ENCODE peak calls at places on chromosome 3, in eight cellular contexts. One of them, this sample, is unnamed.

GRCh38 chr3:144363856-144364255 is 392.2 kb downstream of the DIPK2A start:
- DNase-seq in endothelial cell of umbilical vein: no peak
- DNase-seq in breast epithelium: no peak
- DNase-seq in stomach: no peak
- DNase-seq in adrenal gland: no peak
- DNase-seq in ovary: no peak
- DNase-seq in K562: no peak
- DNase-seq in lower leg skin: no peak
- DNase-seq in this sample: no peak

GRCh38 chr3:45198264-45199260 is 27.5 kb downstream of the TMEM158 start:
- DNase-seq in endothelial cell of umbilical vein: no peak
- DNase-seq in breast epithelium: no peak
- DNase-seq in stomach: no peak
- DNase-seq in adrenal gland: peak
- DNase-seq in ovary: no peak
- DNase-seq in K562: no peak
- DNase-seq in lower leg skin: no peak
- DNase-seq in this sample: no peak

GRCh38 chr3:150599611-150600297 is 3.4 kb upstream of the SELENOT start:
- DNase-seq in endothelial cell of umbilical vein: peak
- DNase-seq in breast epithelium: no peak
- DNase-seq in stomach: no peak
- DNase-seq in adrenal gland: peak
- DNase-seq in ovary: no peak
- DNase-seq in K562: peak
- DNase-seq in lower leg skin: no peak
- DNase-seq in this sample: peak

GRCh38 chr3:192408721-192409151 is 318.6 kb downstream of the FGF12 start:
- DNase-seq in endothelial cell of umbilical vein: peak
- DNase-seq in breast epithelium: no peak
- DNase-seq in stomach: no peak
- DNase-seq in adrenal gland: peak
- DNase-seq in ovary: no peak
- DNase-seq in K562: no peak
- DNase-seq in lower leg skin: no peak
- DNase-seq in this sample: peak

GRCh38 chr3:3629911-3630310 is 169.3 kb upstream of the LRRN1 start:
- DNase-seq in endothelial cell of umbilical vein: no peak
- DNase-seq in breast epithelium: no peak
- DNase-seq in stomach: no peak
- DNase-seq in adrenal gland: no peak
- DNase-seq in ovary: no peak
- DNase-seq in K562: no peak
- DNase-seq in lower leg skin: no peak
- DNase-seq in this sample: no peak

GRCh38 chr3:48820626-48821324 is 26.9 kb downstream of the PRKAR2A start:
- DNase-seq in endothelial cell of umbilical vein: peak
- DNase-seq in breast epithelium: no peak
- DNase-seq in stomach: no peak
- DNase-seq in adrenal gland: peak
- DNase-seq in ovary: no peak
- DNase-seq in K562: no peak
- DNase-seq in lower leg skin: no peak
- DNase-seq in this sample: no peak

GRCh38 chr3:38455639-38456430 is 2.1 kb downstream of the ACVR2B start:
- DNase-seq in endothelial cell of umbilical vein: no peak
- DNase-seq in breast epithelium: no peak
- DNase-seq in stomach: no peak
- DNase-seq in adrenal gland: peak
- DNase-seq in ovary: peak
- DNase-seq in K562: no peak
- DNase-seq in lower leg skin: no peak
- DNase-seq in this sample: no peak

GRCh38 chr3:111246967-111247760 is 175.5 kb downstream of the NECTIN3 start:
- DNase-seq in endothelial cell of umbilical vein: no peak
- DNase-seq in breast epithelium: no peak
- DNase-seq in stomach: no peak
- DNase-seq in adrenal gland: no peak
- DNase-seq in ovary: no peak
- DNase-seq in K562: no peak
- DNase-seq in lower leg skin: no peak
- DNase-seq in this sample: peak

GRCh38 chr3:25884981-25885380 is 95.1 kb downstream of the OXSM start:
- DNase-seq in endothelial cell of umbilical vein: no peak
- DNase-seq in breast epithelium: no peak
- DNase-seq in stomach: no peak
- DNase-seq in adrenal gland: no peak
- DNase-seq in ovary: no peak
- DNase-seq in K562: no peak
- DNase-seq in lower leg skin: no peak
- DNase-seq in this sample: no peak

GRCh38 chr3:25887907-25888306 is 98.0 kb downstream of the OXSM start:
- DNase-seq in endothelial cell of umbilical vein: no peak
- DNase-seq in breast epithelium: no peak
- DNase-seq in stomach: no peak
- DNase-seq in adrenal gland: no peak
- DNase-seq in ovary: no peak
- DNase-seq in K562: no peak
- DNase-seq in lower leg skin: no peak
- DNase-seq in this sample: no peak

GRCh38 chr3:25889132-25889917 is 99.4 kb downstream of the OXSM start:
- DNase-seq in endothelial cell of umbilical vein: no peak
- DNase-seq in breast epithelium: no peak
- DNase-seq in stomach: no peak
- DNase-seq in adrenal gland: no peak
- DNase-seq in ovary: no peak
- DNase-seq in K562: no peak
- DNase-seq in lower leg skin: no peak
- DNase-seq in this sample: no peak

GRCh38 chr3:25883492-25883891 is 93.6 kb downstream of the OXSM start:
- DNase-seq in endothelial cell of umbilical vein: no peak
- DNase-seq in breast epithelium: no peak
- DNase-seq in stomach: no peak
- DNase-seq in adrenal gland: no peak
- DNase-seq in ovary: no peak
- DNase-seq in K562: no peak
- DNase-seq in lower leg skin: no peak
- DNase-seq in this sample: no peak

DNA sequence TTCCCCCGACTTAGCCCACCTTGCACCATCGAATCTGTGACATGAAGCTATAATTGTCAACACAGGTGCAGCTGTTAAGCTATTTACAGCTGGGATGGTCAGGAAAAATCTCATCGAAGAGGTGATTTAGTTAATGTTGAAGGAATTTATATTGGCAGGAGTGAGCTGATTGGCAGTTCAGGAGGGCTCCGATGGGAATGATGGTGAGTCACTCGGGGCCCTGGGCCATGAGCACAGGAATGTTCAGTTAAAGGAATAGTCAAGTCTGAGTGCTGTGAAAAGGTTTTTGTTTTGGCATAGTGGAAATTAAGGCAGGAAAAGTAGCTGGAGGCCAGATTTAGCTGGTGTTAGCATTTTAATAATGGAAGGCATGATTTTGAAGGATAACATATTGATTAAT is 95.7 kb downstream of the OXSM start:
- DNase-seq in endothelial cell of umbilical vein: no peak
- DNase-seq in breast epithelium: no peak
- DNase-seq in stomach: no peak
- DNase-seq in adrenal gland: no peak
- DNase-seq in ovary: no peak
- DNase-seq in K562: no peak
- DNase-seq in lower leg skin: no peak
- DNase-seq in this sample: peak
- TF ChIP-seq POLR2A in endothelial cell of umbilical vein: no peak
- TF ChIP-seq POLR2A in breast epithelium: no peak
- TF ChIP-seq POLR2A in stomach: no peak
- TF ChIP-seq POLR2A in adrenal gland: no peak
- TF ChIP-seq POLR2A in ovary: no peak
- TF ChIP-seq POLR2A in K562: no peak
- TF ChIP-seq POLR2A in lower leg skin: no peak
- TF ChIP-seq POLR2A in this sample: no peak

GRCh38 chr3:138598534-138598933 is 4.5 kb upstream of the CEP70 start:
- DNase-seq in endothelial cell of umbilical vein: no peak
- DNase-seq in breast epithelium: no peak
- DNase-seq in stomach: no peak
- DNase-seq in adrenal gland: no peak
- DNase-seq in ovary: no peak
- DNase-seq in K562: no peak
- DNase-seq in lower leg skin: no peak
- DNase-seq in this sample: no peak

GRCh38 chr3:138594935-138595259 is 837 bp upstream of the CEP70 start:
- DNase-seq in endothelial cell of umbilical vein: no peak
- DNase-seq in breast epithelium: no peak
- DNase-seq in stomach: no peak
- DNase-seq in adrenal gland: no peak
- DNase-seq in ovary: no peak
- DNase-seq in K562: no peak
- DNase-seq in lower leg skin: no peak
- DNase-seq in this sample: no peak

GRCh38 chr3:138591392-138591791 is 2.7 kb downstream of the CEP70 start:
- DNase-seq in endothelial cell of umbilical vein: no peak
- DNase-seq in breast epithelium: no peak
- DNase-seq in stomach: no peak
- DNase-seq in adrenal gland: no peak
- DNase-seq in ovary: no peak
- DNase-seq in K562: no peak
- DNase-seq in lower leg skin: no peak
- DNase-seq in this sample: no peak

GRCh38 chr3:138593488-138594149 is 441 bp downstream of the CEP70 start:
- DNase-seq in endothelial cell of umbilical vein: no peak
- DNase-seq in breast epithelium: no peak
- DNase-seq in stomach: no peak
- DNase-seq in adrenal gland: no peak
- DNase-seq in ovary: no peak
- DNase-seq in K562: peak
- DNase-seq in lower leg skin: no peak
- DNase-seq in this sample: no peak

DNA sequence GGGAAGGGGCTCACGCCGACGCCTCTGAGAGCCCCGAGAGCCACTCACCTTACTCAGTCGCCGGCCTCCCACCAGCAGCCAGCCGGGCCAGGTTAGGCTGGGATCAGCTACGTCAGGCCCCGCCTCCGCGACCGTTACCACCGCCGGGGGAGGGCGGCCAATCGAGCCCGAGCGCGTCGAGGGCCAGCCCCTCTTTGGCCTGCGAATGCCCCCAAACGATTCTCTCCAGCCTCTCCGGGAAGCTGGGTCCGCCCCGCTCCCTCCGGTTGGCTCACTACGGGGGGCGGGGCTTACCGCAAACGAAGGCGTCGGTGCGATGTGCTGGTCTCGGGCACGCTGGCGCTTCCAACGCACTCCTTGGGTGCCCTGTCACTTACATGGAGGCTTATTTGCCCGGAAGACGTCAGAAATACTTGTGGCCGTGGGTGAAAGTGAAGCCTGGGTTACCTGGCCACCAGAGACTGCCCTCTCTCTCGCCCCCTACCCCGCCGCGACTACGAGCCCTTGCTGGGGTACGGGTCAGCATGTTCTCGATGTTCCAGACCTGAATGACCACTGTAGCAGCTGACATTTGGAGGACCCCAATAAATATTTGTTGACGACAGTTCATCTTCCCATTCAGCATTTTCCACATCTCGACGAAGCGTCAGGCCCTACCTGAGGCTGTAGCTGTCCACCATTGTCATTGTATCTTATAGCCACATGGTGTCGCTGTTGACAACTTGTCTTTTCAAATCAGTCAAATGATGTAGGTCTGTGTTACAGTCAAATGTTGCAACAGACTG is at the start of gene CEP70:
- DNase-seq in endothelial cell of umbilical vein: peak
- DNase-seq in breast epithelium: peak
- DNase-seq in stomach: peak
- DNase-seq in adrenal gland: peak
- DNase-seq in ovary: peak
- DNase-seq in K562: peak
- DNase-seq in lower leg skin: peak
- DNase-seq in this sample: peak
- TF ChIP-seq POLR2A in endothelial cell of umbilical vein: peak
- TF ChIP-seq POLR2A in breast epithelium: peak
- TF ChIP-seq POLR2A in stomach: peak
- TF ChIP-seq POLR2A in adrenal gland: peak
- TF ChIP-seq POLR2A in ovary: peak
- TF ChIP-seq POLR2A in K562: peak
- TF ChIP-seq POLR2A in lower leg skin: peak
- TF ChIP-seq POLR2A in this sample: peak

DNA sequence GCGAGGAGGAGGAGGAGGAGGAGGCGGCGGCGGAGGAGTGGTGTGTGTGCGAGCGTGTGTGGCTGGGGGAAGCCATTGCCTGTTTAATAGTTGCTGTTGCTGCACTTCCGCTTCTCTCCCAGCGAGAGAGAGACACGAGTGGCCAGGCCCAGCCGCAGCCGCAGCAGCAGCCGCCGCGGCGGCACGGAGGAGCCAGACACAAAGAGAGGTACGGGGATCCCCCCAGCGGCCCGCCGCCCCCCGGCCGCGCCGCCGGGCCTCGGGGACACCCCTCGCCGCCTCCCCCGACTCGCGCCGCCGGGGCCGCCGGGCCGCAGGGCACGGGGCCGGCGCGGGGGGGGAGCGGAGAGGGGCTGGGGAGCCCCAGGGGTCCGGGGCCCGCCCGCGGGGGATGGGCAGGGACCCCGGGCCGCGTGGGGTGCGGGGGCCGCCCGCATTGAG is at the start of gene UBE2E1:
- DNase-seq in endothelial cell of umbilical vein: peak
- DNase-seq in breast epithelium: peak
- DNase-seq in stomach: peak
- DNase-seq in adrenal gland: peak
- DNase-seq in ovary: peak
- DNase-seq in K562: peak
- DNase-seq in lower leg skin: peak
- DNase-seq in this sample: peak
- TF ChIP-seq POLR2A in endothelial cell of umbilical vein: peak
- TF ChIP-seq POLR2A in breast epithelium: no peak
- TF ChIP-seq POLR2A in stomach: no peak
- TF ChIP-seq POLR2A in adrenal gland: peak
- TF ChIP-seq POLR2A in ovary: no peak
- TF ChIP-seq POLR2A in K562: peak
- TF ChIP-seq POLR2A in lower leg skin: no peak
- TF ChIP-seq POLR2A in this sample: peak

DNA sequence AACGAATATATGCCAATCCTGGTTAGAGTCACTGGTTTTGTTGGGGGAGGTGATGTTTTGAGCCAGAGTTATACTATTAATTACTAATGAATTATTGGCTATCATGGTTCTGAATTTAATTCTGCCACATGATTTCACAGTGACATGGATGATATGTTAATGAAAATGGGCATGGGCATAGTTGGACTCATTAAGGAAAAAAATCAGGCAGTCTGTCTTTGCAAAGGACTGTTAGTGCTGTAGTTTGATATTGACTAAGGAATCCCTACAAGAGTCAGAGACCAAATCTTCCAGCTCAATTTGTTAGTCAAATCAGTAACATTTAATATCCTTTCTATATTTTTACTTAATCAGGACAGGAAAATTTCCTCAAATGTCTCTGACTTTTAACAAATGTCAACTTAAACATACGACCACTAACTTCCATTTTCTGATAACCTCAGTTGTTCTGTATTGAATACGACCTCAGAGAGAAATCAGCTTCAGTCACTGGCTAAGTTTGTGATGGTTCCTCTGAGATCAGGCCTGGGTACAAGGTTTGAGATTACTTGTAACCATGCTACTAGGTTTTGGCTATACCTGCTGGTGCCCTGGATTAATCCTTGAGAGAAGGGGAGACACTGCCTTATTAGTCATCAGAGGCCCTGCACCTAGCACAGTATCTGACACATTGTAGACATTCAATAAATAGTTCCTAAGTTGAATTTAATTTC is 13.3 kb downstream of the NFKBIZ start:
- DNase-seq in endothelial cell of umbilical vein: no peak
- DNase-seq in breast epithelium: no peak
- DNase-seq in stomach: no peak
- DNase-seq in adrenal gland: no peak
- DNase-seq in ovary: no peak
- DNase-seq in K562: no peak
- DNase-seq in lower leg skin: no peak
- DNase-seq in this sample: no peak
- TF ChIP-seq POLR2A in endothelial cell of umbilical vein: peak
- TF ChIP-seq POLR2A in breast epithelium: no peak
- TF ChIP-seq POLR2A in stomach: no peak
- TF ChIP-seq POLR2A in adrenal gland: no peak
- TF ChIP-seq POLR2A in ovary: no peak
- TF ChIP-seq POLR2A in K562: no peak
- TF ChIP-seq POLR2A in lower leg skin: no peak
- TF ChIP-seq POLR2A in this sample: no peak

This sample was measured in H54.